ENCODE peak calls at places on chromosomes 4 and X, in eight cellular contexts. O is WTC11; W is osteocyte; V is stimulated activated CD8-positive, alpha-beta memory T cell treated with anti-CD3 and anti-CD28 coated beads, Interleukin-15, amount 100 ng/mL, for 48 hours; Y is activated T-helper 1 cell treated with anti-CD3 and anti-CD28 coated beads, Interleukin-12 subunit alpha, Interleukin-12 subunit beta, Interleukin-2, Interleukin-4 antibody, amounts not matched to agents 30 ng/mL and 10 ng/mL and 1 ng/mL, durations not matched to agents 14 hours and 24 hours and 36 hours; U is activated T-cell treated with anti-CD3 and anti-CD28 coated beads for 48 hours; B is endodermal cell; I is psoas muscle. H is an unnamed sample.

GRCh38 chr4:143403551-143403816 is 66.8 kb downstream of the GAB1 start:
- DNase-seq in O (no peak), W (no peak), V (no peak), Y (no peak), U (no peak), B (no peak), I (no peak), H (no peak)

GRCh38 chrX:122512561-122513072 is 671.5 kb upstream of the GRIA3 start:
- DNase-seq in O (no peak), W (no peak), V (no peak), Y (no peak), U (no peak), B (no peak), I (no peak), H (no peak)

GRCh38 chr4:39613093-39613656 is 25.5 kb downstream of the SMIM14 start:
- DNase-seq in O (no peak), W (no peak), V (no peak), Y (no peak), U (no peak), B (no peak), I (no peak), H (no peak)

GRCh38 chr4:173013232-173013932 is 155.2 kb upstream of the GALNT7 start:
- DNase-seq in O (peak; percentile 66), W (no peak), V (no peak), Y (peak; percentile 14), U (peak; percentile 18), B (peak; percentile 88), I (no peak), H (no peak)

GRCh38 chr4:6162885-6163284 is 37.5 kb downstream of the JAKMIP1 start:
- DNase-seq in O (no peak), W (no peak), V (no peak), Y (no peak), U (no peak), B (no peak), I (no peak), H (no peak)

GRCh38 chrX:129718701-129719100 is 20.1 kb upstream of the XPNPEP2 start:
- DNase-seq in O (no peak), W (no peak), V (no peak), Y (no peak), U (no peak), B (peak; percentile 39), I (no peak), H (no peak)

GRCh38 chrX:19566359-19567141 is 51.2 kb upstream of the MAP3K15 start:
- DNase-seq in O (no peak), W (peak; percentile 38), V (peak; percentile 10), Y (peak; percentile 8), U (no peak), B (no peak), I (no peak), H (no peak)

GRCh38 chr4:61425315-61425714 is 225.2 kb downstream of the ADGRL3 start:
- DNase-seq in O (no peak), W (no peak), V (no peak), Y (no peak), U (no peak), B (no peak), I (no peak), H (no peak)

GRCh38 chr4:108377021-108377420 is 208.3 kb upstream of the LEF1 start:
- DNase-seq in O (no peak), W (no peak), V (no peak), Y (no peak), U (no peak), B (no peak), I (no peak), H (no peak)

GRCh38 chrX:30153881-30154260 is 61.5 kb upstream of the MAGEB2 start:
- DNase-seq in O (no peak), W (no peak), V (no peak), Y (no peak), U (no peak), B (no peak), I (no peak), H (no peak)